ENCODE peak calls at places on chromosomes 7 and 10, in six cellular contexts. M is SK-N-DZ; F is IMR-90; T is effector CD4-positive, alpha-beta T cell; H is germinal center; U is mucosa of gallbladder. X is an unnamed sample.

GRCh38 chr10:77563638-77564270 is 73.9 kb downstream of the KCNMA1 start:
- DNase-seq in H (peak; percentile 44), M (no peak), U (peak; percentile 62), F (no peak), T (no peak), X (no peak)

GRCh38 chr10:99548041-99548530 is 15.3 kb downstream of the NKX2-3 start:
- DNase-seq in M (no peak), U (no peak), H (no peak), F (peak; percentile 8), T (no peak), X (no peak)

GRCh38 chr7:107029061-107029763 is 15.3 kb upstream of the PRKAR2B start:
- DNase-seq in F (peak; percentile 9), U (no peak), T (no peak), M (no peak), H (no peak), X (no peak)

GRCh38 chr7:42070068-42070467 is 166.9 kb downstream of the GLI3 start:
- DNase-seq in M (no peak), U (no peak), H (no peak), F (peak; percentile 37), T (no peak), X (no peak)

GRCh38 chr10:4851846-4852245 is 25.8 kb downstream of the AKR1E2 start:
- DNase-seq in U (peak; percentile 71), M (no peak), T (no peak), F (no peak), H (no peak), X (no peak)

GRCh38 chr7:47739901-47740300 is 158.0 kb upstream of the TNS3 start:
- DNase-seq in M (no peak), F (peak; percentile 70), T (no peak), U (no peak), H (no peak), X (no peak)

GRCh38 chr7:29039747-29040569 is 81.8 kb upstream of the TRIL start:
- DNase-seq in F (no peak), U (no peak), H (no peak), T (no peak), M (no peak), X (no peak)

GRCh38 chr10:5465976-5466450 is 33.4 kb downstream of the CALML5 start:
- DNase-seq in T (no peak), F (no peak), U (no peak), M (no peak), H (no peak), X (no peak)

GRCh38 chr7:54823776-54824175 is 64.8 kb upstream of the SEC61G start:
- DNase-seq in U (no peak), F (no peak), H (no peak), M (no peak), T (no peak), X (no peak)

GRCh38 chr10:49208996-49209395 is 20.8 kb upstream of the TMEM273 start:
- DNase-seq in H (no peak), U (no peak), M (no peak), F (no peak), T (no peak), X (no peak)

GRCh38 chr7:134752006-134752760 is 27.3 kb upstream of the CALD1 start:
- DNase-seq in F (peak; percentile 71), M (no peak), H (no peak), T (no peak), U (no peak), X (no peak)

GRCh38 chr10:132884691-132885271 is 57.6 kb downstream of the CFAP46 start:
- DNase-seq in T (no peak), U (no peak), M (no peak), H (no peak), F (no peak), X (no peak)

GRCh38 chr10:47039558-47039905 is 128.3 kb downstream of the PTPN20 start:
- DNase-seq in M (no peak), F (no peak), T (no peak), H (no peak), U (no peak), X (no peak)

GRCh38 chr10:132971448-132972148 is 29.2 kb upstream of the CFAP46 start:
- DNase-seq in F (no peak), T (no peak), M (no peak), H (no peak), U (no peak), X (no peak)

GRCh38 chr10:48476279-48476982 is 128.4 kb downstream of the ARHGAP22 start:
- DNase-seq in M (peak; percentile 38), T (no peak), H (no peak), F (no peak), U (no peak), X (no peak)

GRCh38 chr7:140006600-140006999 is 56.2 kb downstream of the PARP12 start:
- DNase-seq in F (no peak), T (no peak), H (no peak), M (no peak), U (no peak), X (no peak)

GRCh38 chr7:17915168-17915567 is 25.1 kb downstream of the SNX13 start:
- DNase-seq in M (no peak), F (no peak), H (no peak), U (no peak), T (no peak), X (no peak)

X was measured in CD8-positive, alpha-beta memory T cell.